ENCODE peak calls at places on chromosomes 13 and 19, in ten cellular contexts. W, U, X, Q, K, I, E, G, B and Z are unnamed samples.

GRCh38 chr19:808176-808741 is 11.0 kb downstream of the PTBP1 start:
- DNase-seq in W (no peak), U (no peak), X (no peak), Q (no peak), K (no peak), I (no peak), E (no peak), G (no peak), B (no peak), Z (no peak)

GRCh38 chr19:9431475-9431874 is 3.9 kb downstream of the ZNF266 start:
- DNase-seq in W (no peak), U (no peak), X (no peak), Q (no peak), K (no peak), I (no peak), E (peak; percentile 32), G (peak; percentile 10), B (peak; percentile 24), Z (peak; percentile 20)

GRCh38 chr13:62167650-62168172 is 752.1 kb upstream of the PCDH20 start:
- DNase-seq in W (no peak), U (no peak), X (no peak), Q (no peak), K (no peak), I (no peak), E (no peak), G (no peak), B (no peak), Z (no peak)

GRCh38 chr19:3387645-3388589 is 21.5 kb downstream of the NFIC start:
- DNase-seq in W (no peak), U (peak; percentile 92), X (peak; percentile 92), Q (no peak), K (no peak), I (no peak), E (peak; percentile 37), G (no peak), B (no peak), Z (no peak)

GRCh38 chr13:42548731-42549554 is 25.0 kb upstream of the TNFSF11 start:
- DNase-seq in W (no peak), U (no peak), X (no peak), Q (peak; percentile 57), K (no peak), I (no peak), E (peak; percentile 28), G (peak; percentile 17), B (no peak), Z (no peak)

GRCh38 chr19:34084396-34085145 is 87.7 kb upstream of the LSM14A start:
- DNase-seq in W (no peak), U (no peak), X (no peak), Q (no peak), K (no peak), I (no peak), E (no peak), G (no peak), B (no peak), Z (no peak)

GRCh38 chr19:48854103-48854502 is 14.3 kb downstream of the PLEKHA4 start:
- DNase-seq in W (no peak), U (no peak), X (no peak), Q (no peak), K (no peak), I (no peak), E (no peak), G (no peak), B (no peak), Z (no peak)

GRCh38 chr19:36258028-36258875 is 43.3 kb downstream of the ZNF146 start:
- DNase-seq in W (no peak), U (no peak), X (no peak), Q (no peak), K (no peak), I (no peak), E (no peak), G (no peak), B (no peak), Z (no peak)

GRCh38 chr19:38577826-38578225 is 39.9 kb downstream of the MAP4K1 start:
- DNase-seq in W (no peak), U (no peak), X (no peak), Q (no peak), K (no peak), I (no peak), E (no peak), G (no peak), B (no peak), Z (no peak)

GRCh38 chr19:49570138-49570856 is 10.1 kb downstream of the NOSIP start:
- DNase-seq in W (no peak), U (peak; percentile 78), X (peak; percentile 40), Q (peak; percentile 87), K (peak; percentile 53), I (no peak), E (peak; percentile 81), G (peak; percentile 65), B (peak; percentile 86), Z (peak; percentile 44)

GRCh38 chr13:75173457-75174356 is 308.3 kb downstream of the TBC1D4 start:
- DNase-seq in W (no peak), U (no peak), X (no peak), Q (no peak), K (no peak), I (no peak), E (peak; percentile 66), G (no peak), B (no peak), Z (no peak)